ENCODE peak calls at places on chromosomes 2 and 18, in ten cellular contexts. M, Z, P, T, J, V, Y, H, B and A are unnamed samples.
A peak's percentile ranks its signal among the peaks of the same experiment; 100 is the strongest.

GRCh38 chr2:63872571-63873328 is 31.1 kb downstream of the UGP2 start:
- DNase-seq in V (no peak), Y (peak; percentile 39), M (no peak), H (no peak), B (no peak), P (no peak), J (peak; percentile 58), T (no peak), Z (no peak), A (no peak)

GRCh38 chr18:76494541-76495403 is at the start of gene ZNF516:
- DNase-seq in Y (peak; percentile 33), T (peak; percentile 61), H (peak; percentile 75), V (peak; percentile 39), P (peak; percentile 43), J (peak; percentile 44), M (peak; percentile 42), Z (peak; percentile 66), B (no peak), A (peak; percentile 85)

GRCh38 chr2:102172749-102173148 is 14.1 kb upstream of the IL1RL2 start:
- DNase-seq in V (no peak), T (no peak), Z (no peak), M (no peak), J (no peak), P (no peak), B (no peak), H (no peak), Y (no peak), A (no peak)

GRCh38 chr2:192700934-192701333 is 506.2 kb upstream of the TMEFF2 start:
- DNase-seq in M (no peak), P (no peak), J (no peak), H (no peak), Y (no peak), Z (no peak), V (peak; percentile 9), B (no peak), T (no peak), A (no peak)

GRCh38 chr2:232406556-232407310 is at the start of gene ALPG:
- DNase-seq in J (no peak), H (no peak), Z (no peak), Y (no peak), P (no peak), B (no peak), M (no peak), T (no peak), V (no peak), A (no peak)

GRCh38 chr2:233059797-233060499 is at the start of gene INPP5D:
- DNase-seq in T (no peak), J (no peak), P (peak; percentile 31), M (peak; percentile 51), H (no peak), V (peak; percentile 53), Z (peak; percentile 74), Y (no peak), B (no peak), A (no peak)

GRCh38 chr2:84904717-84905174 is 710 bp upstream of the TMSB10 start:
- DNase-seq in M (peak; percentile 79), Y (peak; percentile 55), B (no peak), H (peak; percentile 77), V (peak; percentile 83), P (peak; percentile 72), T (peak; percentile 56), J (peak; percentile 71), Z (peak; percentile 90), A (peak; percentile 76)

GRCh38 chr18:68713791-68714190 is 1.1 kb downstream of the TMX3 start:
- DNase-seq in Z (no peak), V (no peak), Y (no peak), H (no peak), T (no peak), J (peak; percentile 16), P (no peak), B (no peak), M (no peak), A (no peak)

GRCh38 chr2:20524412-20525040 is 77.7 kb downstream of the RHOB start:
- DNase-seq in B (no peak), J (no peak), T (no peak), Z (no peak), P (peak; percentile 47), M (peak; percentile 71), Y (no peak), H (no peak), V (no peak), A (no peak)

GRCh38 chr2:236176417-236176816 is 8.2 kb upstream of the GBX2 start:
- DNase-seq in B (no peak), J (no peak), P (no peak), T (peak; percentile 85), Z (no peak), V (peak; percentile 19), H (no peak), Y (no peak), M (no peak), A (no peak)
- H3K27me3 ChIP-seq in B (peaks cover 78% of the 10 kb centered on the region), J (peaks cover 38% of the 10 kb centered on the region), P (peaks cover 36% of the 10 kb centered on the region), T (peaks cover 33% of the 10 kb centered on the region), Z (no peaks in the 10 kb centered on the region), V (peaks cover 19% of the 10 kb centered on the region), H (no peaks in the 10 kb centered on the region), Y (peaks cover 22% of the 10 kb centered on the region), M (peaks cover 59% of the 10 kb centered on the region), A (peaks cover 93% of the 10 kb centered on the region)

DNA sequence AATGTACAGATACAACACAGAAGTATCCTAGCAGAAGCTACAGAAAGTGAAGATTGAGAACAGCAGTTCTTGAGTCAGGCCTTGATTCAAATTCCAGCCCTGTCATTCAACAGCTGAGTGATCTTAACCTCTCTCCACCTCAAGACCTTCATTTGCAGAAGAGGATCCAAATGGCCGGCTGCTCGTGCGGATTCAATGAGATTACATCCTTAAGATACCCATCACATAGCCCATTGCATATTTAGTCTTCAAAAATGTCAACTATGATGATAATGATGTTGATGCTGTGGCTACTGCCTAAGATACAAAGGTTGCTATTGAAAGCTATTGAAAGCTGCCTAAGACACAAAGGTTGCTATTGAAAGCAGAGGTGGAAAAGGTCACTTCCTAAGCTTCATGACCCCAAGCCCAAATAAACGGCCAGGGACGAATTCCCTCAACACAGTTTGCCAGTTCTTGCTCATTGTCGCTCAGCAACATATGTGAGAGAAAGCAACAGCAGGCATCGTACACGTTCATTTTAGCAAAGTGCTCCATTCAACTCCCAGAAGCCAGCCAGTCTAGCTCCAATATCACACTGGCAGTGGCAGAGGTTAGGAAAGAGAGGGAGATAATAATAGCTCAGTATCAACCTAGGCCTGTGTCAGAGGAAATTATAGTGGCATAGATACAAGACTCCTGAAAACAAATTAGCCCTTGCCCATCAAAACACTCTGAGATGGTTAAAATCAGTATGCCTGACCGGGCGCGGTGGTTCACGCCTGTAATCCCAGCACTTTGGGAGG is 36.1 kb downstream of the MRPL35 start:
- DNase-seq in B (no peak), T (no peak), Y (no peak), V (no peak), H (no peak), P (no peak), Z (no peak), J (no peak), M (no peak), A (no peak)
- H3K27me3 ChIP-seq in B (no peaks in the 10 kb centered on the region), T (no peaks in the 10 kb centered on the region), Y (no peaks in the 10 kb centered on the region), V (no peaks in the 10 kb centered on the region), H (no peaks in the 10 kb centered on the region), P (no peaks in the 10 kb centered on the region), Z (no peaks in the 10 kb centered on the region), J (no peaks in the 10 kb centered on the region), M (no peaks in the 10 kb centered on the region), A (no peaks in the 10 kb centered on the region)

GRCh38 chr2:241668354-241668753 is 18.3 kb downstream of the DTYMK start:
- DNase-seq in T (no peak), J (no peak), Z (no peak), M (no peak), H (no peak), V (no peak), Y (no peak), P (no peak), B (no peak), A (no peak)

GRCh38 chr2:241670333-241671110 is 16.1 kb downstream of the DTYMK start:
- DNase-seq in H (no peak), Y (no peak), M (no peak), Z (no peak), B (no peak), V (no peak), T (no peak), J (no peak), P (no peak), A (no peak)

GRCh38 chr2:241671457-241672240 is 15.0 kb downstream of the DTYMK start:
- DNase-seq in J (no peak), P (no peak), Z (no peak), M (no peak), H (no peak), V (no peak), Y (no peak), B (no peak), T (no peak), A (no peak)

GRCh38 chr2:241666627-241667400 is 19.8 kb downstream of the DTYMK start:
- DNase-seq in Z (no peak), V (no peak), T (peak; percentile 91), P (no peak), J (peak; percentile 68), Y (peak; percentile 56), H (no peak), B (no peak), M (no peak), A (peak; percentile 50)

DNA sequence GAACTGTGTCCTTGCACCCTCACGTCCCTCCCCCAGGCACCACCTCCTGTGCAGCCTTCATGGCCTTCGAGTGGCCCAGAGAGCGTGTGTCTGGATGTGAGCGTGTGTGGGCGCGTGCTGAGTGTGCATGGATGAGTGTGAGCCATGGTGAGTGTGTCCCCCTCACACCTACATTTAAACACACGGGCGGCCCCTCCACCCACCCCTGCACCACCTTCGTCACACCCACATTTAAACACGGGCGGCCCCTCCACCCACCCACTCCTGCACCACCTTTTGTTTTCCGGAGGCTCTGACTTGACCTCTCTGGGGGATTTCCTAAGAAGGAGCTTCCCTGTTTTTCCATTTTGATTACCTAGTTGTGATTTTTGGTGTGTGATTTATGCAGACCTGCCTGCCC is 17.8 kb downstream of the DTYMK start:
- DNase-seq in M (no peak), Y (no peak), B (no peak), J (no peak), P (no peak), H (no peak), T (no peak), Z (no peak), V (no peak), A (no peak)
- H3K27me3 ChIP-seq in M (no peaks in the 10 kb centered on the region), Y (no peaks in the 10 kb centered on the region), B (no peaks in the 10 kb centered on the region), J (no peaks in the 10 kb centered on the region), P (no peaks in the 10 kb centered on the region), H (no peaks in the 10 kb centered on the region), T (no peaks in the 10 kb centered on the region), Z (no peaks in the 10 kb centered on the region), V (no peaks in the 10 kb centered on the region), A (no peaks in the 10 kb centered on the region)

GRCh38 chr18:58828399-58829121 is 36.1 kb upstream of the ZNF532 start:
- DNase-seq in J (peak; percentile 44), M (no peak), B (no peak), V (no peak), T (no peak), H (peak; percentile 85), Y (peak; percentile 41), Z (no peak), P (no peak), A (no peak)
- H3K27me3 ChIP-seq in J (no peaks in the 10 kb centered on the region), M (no peaks in the 10 kb centered on the region), B (no peaks in the 10 kb centered on the region), V (no peaks in the 10 kb centered on the region), T (no peaks in the 10 kb centered on the region), H (no peaks in the 10 kb centered on the region), Y (no peaks in the 10 kb centered on the region), Z (no peaks in the 10 kb centered on the region), P (no peaks in the 10 kb centered on the region), A (no peaks in the 10 kb centered on the region)

GRCh38 chr2:236168110-236169067 is at the start of gene GBX2:
- DNase-seq in Z (no peak), Y (peak; percentile 42), M (no peak), P (no peak), H (no peak), T (peak; percentile 91), V (peak; percentile 40), J (peak; percentile 69), B (no peak), A (peak; percentile 78)
- H3K27me3 ChIP-seq in Z (peaks cover 1% of the 10 kb centered on the region), Y (peaks cover 71% of the 10 kb centered on the region), M (peaks cover 77% of the 10 kb centered on the region), P (peaks cover 67% of the 10 kb centered on the region), H (peaks cover 5% of the 10 kb centered on the region), T (peaks cover 92% of the 10 kb centered on the region), V (peaks cover 37% of the 10 kb centered on the region), J (peaks cover 88% of the 10 kb centered on the region), B (peaks cover 87% of the 10 kb centered on the region), A (peaks cover 100% of the 10 kb centered on the region)